ENCODE peak calls at places on chromosomes 11 and 22, in four cellular contexts. D is NCI-H146; Z is AG04450; X is stimulated activated CD8-positive, alpha-beta memory T cell treated with anti-CD3 and anti-CD28 coated beads, Interleukin-2, amount 100 ng/mL, for 48 hours. U is an unnamed sample.

GRCh38 chr11:1231396-1232327 is 8.8 kb downstream of the MUC5B start:
- DNase-seq in D (peak), X (no peak), Z (no peak), U (peak)

GRCh38 chr11:64692764-64693331 is 30.1 kb downstream of the NRXN2 start:
- DNase-seq in X (no peak), Z (no peak), D (no peak), U (no peak)

GRCh38 chr22:25137577-25138525 is 61.8 kb upstream of the CRYBB3 start:
- DNase-seq in X (no peak), D (no peak), Z (no peak), U (no peak)

GRCh38 chr22:41822289-41823057 is 10.4 kb upstream of the SREBF2 start:
- DNase-seq in D (peak), X (no peak), Z (no peak), U (no peak)

GRCh38 chr11:62545437-62546243 is 966 bp downstream of the AHNAK start:
- DNase-seq in X (no peak), D (peak), Z (peak), U (peak)

GRCh38 chr22:44362249-44363040 is 49.7 kb upstream of the SHISAL1 start:
- DNase-seq in X (no peak), Z (no peak), D (no peak), U (no peak)

GRCh38 chr22:17104336-17104935 is 16.7 kb downstream of the TMEM121B start:
- DNase-seq in Z (no peak), D (no peak), X (no peak), U (peak)

GRCh38 chr11:27239305-27239942 is 123.6 kb downstream of the CCDC34 start:
- DNase-seq in X (no peak), Z (no peak), D (no peak), U (no peak)

GRCh38 chr11:111357150-111358037 is 21.7 kb downstream of the POU2AF1 start:
- DNase-seq in D (no peak), X (no peak), Z (no peak), U (no peak)

U was measured in Peyer's patch.